ENCODE peak calls at places on chromosomes 2 and 18, in eight cellular contexts. K is Peyer's patch, V is HCT116, P is adrenal gland, O is heart left ventricle, Q is uterus, R is right lobe of liver, N is upper lobe of left lung. X is an unnamed sample.

GRCh38 chr2:16318474-16319195 is 347.0 kb downstream of the CYRIA start:
- DNase-seq in K (no peak), R (no peak), Q (no peak), O (no peak), P (no peak), V (no peak), N (peak), X (no peak)

GRCh38 chr2:109164739-109165221 is 35.8 kb downstream of the SH3RF3 start:
- DNase-seq in V (no peak), R (no peak), P (peak), Q (peak), N (no peak), O (peak), K (no peak), X (peak)

GRCh38 chr2:33457588-33458247 is 18.7 kb upstream of the RASGRP3 start:
- DNase-seq in R (peak), K (no peak), V (no peak), O (peak), Q (no peak), N (peak), P (no peak), X (no peak)

GRCh38 chr2:240835528-240835927 is 15.5 kb upstream of the KIF1A start:
- DNase-seq in N (no peak), K (no peak), P (no peak), V (no peak), Q (no peak), O (no peak), R (no peak), X (no peak)

GRCh38 chr2:162126145-162126926 is 25.7 kb downstream of the GCG start:
- DNase-seq in O (no peak), Q (peak), N (no peak), V (no peak), P (no peak), R (no peak), K (no peak), X (no peak)

GRCh38 chr18:43789234-43790000 is 512.1 kb upstream of the SYT4 start:
- DNase-seq in O (no peak), R (no peak), N (no peak), K (no peak), Q (no peak), V (no peak), P (no peak), X (no peak)

GRCh38 chr2:54329482-54330225 is 73.6 kb upstream of the TSPYL6 start:
- DNase-seq in Q (no peak), V (no peak), K (no peak), R (no peak), P (no peak), N (no peak), O (peak), X (no peak)

GRCh38 chr2:23524261-23524706 is 139.3 kb downstream of the KLHL29 start:
- DNase-seq in Q (peak), P (peak), R (no peak), O (no peak), V (peak), K (no peak), N (no peak), X (no peak)

GRCh38 chr2:100592226-100592625 is 29.4 kb downstream of the PDCL3 start:
- DNase-seq in V (no peak), Q (no peak), O (no peak), K (no peak), R (no peak), N (no peak), P (no peak), X (no peak)

GRCh38 chr2:175684466-175684865 is 317.6 kb downstream of the LNPK start:
- DNase-seq in P (no peak), K (no peak), V (no peak), N (no peak), R (no peak), O (no peak), Q (no peak), X (no peak)

GRCh38 chr2:146031158-146031557 is 1511.2 kb upstream of the ZEB2 start:
- DNase-seq in Q (no peak), N (no peak), V (no peak), R (no peak), K (no peak), P (no peak), O (no peak), X (no peak)

GRCh38 chr2:46836295-46837111 is 79.1 kb downstream of the MCFD2 start:
- DNase-seq in R (peak), V (no peak), N (peak), Q (no peak), O (peak), K (peak), P (no peak), X (peak)

GRCh38 chr2:219402665-219403515 is 15.2 kb upstream of the DNPEP start:
- DNase-seq in V (peak), Q (peak), R (peak), O (peak), N (peak), P (peak), K (peak), X (peak)

GRCh38 chr2:26347286-26347865 is 787 bp upstream of the ADGRF3 start:
- DNase-seq in P (no peak), N (no peak), O (no peak), V (no peak), R (no peak), K (no peak), Q (no peak), X (no peak)

GRCh38 chr18:59696311-59697235 is 650 bp downstream of the CCBE1 start:
- DNase-seq in V (no peak), O (no peak), K (no peak), P (no peak), N (no peak), R (no peak), Q (peak), X (peak)

GRCh38 chr18:33051397-33051796 is 278.6 kb upstream of the KLHL14 start:
- DNase-seq in N (no peak), Q (no peak), O (no peak), V (no peak), R (no peak), P (no peak), K (no peak), X (no peak)

GRCh38 chr2:211664321-211664720 is 874.3 kb downstream of the ERBB4 start:
- DNase-seq in Q (no peak), N (no peak), V (no peak), R (no peak), K (no peak), P (no peak), O (no peak), X (no peak)

GRCh38 chr2:1841903-1842791 is 97.8 kb upstream of the PXDN start:
- DNase-seq in K (peak), N (no peak), R (no peak), O (no peak), V (no peak), P (no peak), Q (no peak), X (no peak)

GRCh38 chr2:134250840-134251461 is 2.9 kb upstream of the MGAT5 start:
- DNase-seq in R (no peak), P (no peak), K (no peak), V (no peak), O (no peak), Q (no peak), N (no peak), X (no peak)

GRCh38 chr2:231425291-231425810 is 29.8 kb downstream of the B3GNT7 start:
- DNase-seq in K (no peak), R (no peak), N (no peak), V (no peak), Q (no peak), P (no peak), O (no peak), X (no peak)

GRCh38 chr18:73679941-73680700 is 467.5 kb downstream of the FBXO15 start:
- DNase-seq in O (no peak), P (no peak), N (no peak), K (no peak), R (no peak), V (no peak), Q (no peak), X (no peak)

GRCh38 chr18:79530821-79531220 is 135.1 kb downstream of the NFATC1 start:
- DNase-seq in V (no peak), K (peak), R (no peak), P (no peak), Q (peak), O (no peak), N (no peak), X (no peak)

GRCh38 chr2:66434679-66435548 is at the start of gene MEIS1:
- DNase-seq in V (no peak), K (peak), O (peak), Q (peak), N (peak), R (peak), P (peak), X (peak)

GRCh38 chr2:199932312-199932855 is 21.3 kb downstream of the C2orf69 start:
- DNase-seq in Q (no peak), V (no peak), N (no peak), O (no peak), K (no peak), P (no peak), R (no peak), X (no peak)

GRCh38 chr2:186129767-186130581 is 356.1 kb upstream of the ZC3H15 start:
- DNase-seq in N (no peak), R (no peak), V (peak), K (no peak), Q (no peak), O (no peak), P (no peak), X (no peak)

GRCh38 chr2:227817940-227818568 is 4.4 kb downstream of the CCL20 start:
- DNase-seq in K (peak), N (peak), P (peak), R (peak), Q (peak), O (peak), V (peak), X (peak)

GRCh38 chr2:202831241-202831997 is 40.1 kb downstream of the ICA1L start:
- DNase-seq in R (peak), V (peak), P (peak), O (no peak), K (peak), Q (no peak), N (no peak), X (peak)

GRCh38 chr2:4151521-4151920 is 448.1 kb downstream of the DCDC2C start:
- DNase-seq in Q (no peak), P (no peak), N (no peak), O (no peak), V (no peak), K (no peak), R (no peak), X (no peak)

DNA sequence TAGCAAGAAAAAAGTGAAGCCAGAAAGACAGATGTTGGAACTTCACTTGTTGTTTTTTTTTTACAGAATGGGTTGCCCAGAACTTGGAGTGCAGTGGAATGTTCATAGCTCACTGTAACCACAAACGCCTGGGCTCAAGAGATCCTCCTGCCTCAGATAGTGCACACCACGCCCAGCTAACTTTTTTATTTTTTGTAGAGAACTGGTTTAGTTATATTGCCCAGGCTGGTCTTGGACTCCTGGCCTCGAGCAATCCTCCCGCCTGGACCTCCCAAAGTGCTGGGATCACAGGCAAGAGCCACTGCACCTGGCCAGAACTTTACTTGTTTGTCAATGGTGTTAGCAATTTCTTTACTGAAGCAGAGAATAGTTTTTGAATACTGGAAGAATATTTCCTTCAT is 11.9 kb upstream of the ASPRV1 start:
- DNase-seq in O (no peak), N (no peak), R (no peak), Q (no peak), K (no peak), V (no peak), P (no peak), X (no peak)
- TF ChIP-seq POLR2A in O (no peak), N (no peak), R (no peak), Q (no peak), K (no peak), V (no peak), P (no peak), X (no peak)

DNA sequence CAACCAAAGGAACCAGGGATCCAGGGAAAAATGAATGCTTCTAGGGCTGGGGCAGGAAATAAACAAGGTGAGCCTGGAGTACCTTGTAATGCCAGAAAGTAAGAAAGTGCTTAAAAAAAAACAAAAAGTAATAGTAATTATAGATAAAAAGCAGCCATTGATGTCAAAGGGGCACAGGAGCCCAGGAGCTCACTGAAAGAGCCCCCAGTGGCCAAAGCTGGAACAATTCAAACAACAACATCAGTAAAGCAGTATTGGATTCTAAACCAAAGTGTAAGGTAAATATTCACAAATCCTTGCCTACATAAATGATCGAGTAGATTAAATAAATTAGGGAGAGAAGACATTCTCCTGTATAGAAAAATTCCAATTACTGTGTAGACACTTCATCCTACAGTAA is 114.3 kb upstream of the ARL4C start:
- DNase-seq in V (peak), N (no peak), R (no peak), Q (no peak), P (no peak), O (no peak), K (no peak), X (no peak)
- TF ChIP-seq CTCF in V (no peak), N (no peak), R (peak), Q (no peak), P (peak), O (no peak), K (no peak), X (no peak)

GRCh38 chr2:130819226-130819914 is 17.3 kb upstream of the ARHGEF4 start:
- DNase-seq in V (no peak), R (no peak), P (no peak), K (no peak), N (no peak), Q (no peak), O (no peak), X (no peak)
- H3K27ac ChIP-seq in V (no peak), R (no peak), P (no peak), K (no peak), N (no peak), Q (no peak), O (peak), X (no peak)

DNA sequence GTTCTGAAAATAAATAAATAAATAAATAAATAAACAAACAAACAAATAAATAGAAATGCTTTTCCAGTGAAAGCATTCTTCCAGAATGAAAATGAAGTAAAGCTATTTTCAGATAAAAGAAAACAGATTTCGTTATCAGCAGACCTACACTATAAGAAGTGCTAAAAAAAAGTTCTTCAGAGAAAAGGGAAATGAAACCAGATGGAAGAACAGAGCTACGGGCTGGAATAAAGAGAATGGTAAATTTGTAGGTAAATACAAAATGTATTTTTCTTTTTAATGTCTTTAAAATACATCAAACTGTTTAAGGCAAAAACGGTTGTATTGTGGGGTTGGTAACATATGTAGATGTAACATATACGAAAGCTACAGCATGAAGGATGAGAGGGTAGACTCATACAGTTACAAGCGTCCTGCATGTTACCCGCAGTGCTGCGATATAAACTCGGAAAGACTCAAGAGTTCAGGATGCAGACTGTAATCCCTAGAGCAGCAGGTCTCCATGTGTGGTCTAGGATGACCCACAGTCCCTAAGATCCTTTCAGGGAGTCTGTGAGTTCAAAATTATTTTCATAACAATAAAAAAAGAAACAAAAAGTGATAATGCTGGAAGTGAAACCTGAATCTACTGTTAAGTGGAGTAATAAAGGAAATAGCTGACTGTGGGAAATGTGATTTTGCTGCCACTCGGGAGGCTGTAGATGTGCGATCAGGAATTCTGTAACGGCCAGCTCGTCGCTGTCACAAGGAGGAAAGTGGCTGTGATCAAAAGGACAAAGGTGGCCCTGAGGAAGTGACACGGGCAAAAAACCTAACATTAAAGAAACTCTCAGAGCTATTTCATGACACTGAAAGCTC is 5.3 kb upstream of the RAB12 start:
- DNase-seq in K (no peak), R (no peak), P (no peak), N (no peak), O (no peak), V (no peak), Q (no peak), X (no peak)
- TF ChIP-seq POLR2A in K (no peak), R (no peak), P (no peak), N (no peak), O (no peak), V (no peak), Q (no peak), X (no peak)